ENCODE peak calls at places on chromosomes 12 and 14, in ten cellular contexts. T is CD8-positive, alpha-beta T cell; A is mammary epithelial cell; B is tibial artery; Q is cardiac muscle cell; U is PC-9; W is Peyer's patch; J is ovary; N is endodermal cell; L is tibial nerve. C is an unnamed sample. For H3K4me1, the result is how much of the 10 kb centered on the place peaks cover.

GRCh38 chr12:93167841-93168492 is 209.8 kb upstream of the NUDT4 start:
- DNase-seq in T (no peak), A (no peak), B (no peak), Q (peak), U (no peak), W (no peak), J (no peak), N (peak), L (no peak), C (no peak)

GRCh38 chr12:75820848-75821578 is 210.6 kb downstream of the PHLDA1 start:
- DNase-seq in T (no peak), A (peak), B (peak), Q (no peak), U (no peak), W (peak), J (peak), N (no peak), L (peak), C (no peak)

GRCh38 chr12:9064815-9065606 is 50.7 kb downstream of the A2M start:
- DNase-seq in T (peak), A (peak), B (peak), Q (peak), U (peak), W (peak), J (peak), N (peak), L (peak), C (peak)

GRCh38 chr14:71206766-71207371 is 299.6 kb downstream of the PCNX1 start:
- DNase-seq in T (no peak), A (peak), B (peak), Q (no peak), U (peak), W (no peak), J (no peak), N (no peak), L (no peak), C (no peak)

GRCh38 chr14:52002542-52002941 is 13.2 kb downstream of the RTRAF start:
- DNase-seq in T (no peak), A (no peak), B (no peak), Q (no peak), U (no peak), W (no peak), J (no peak), N (no peak), L (no peak), C (no peak)

GRCh38 chr12:6647083-6647604 is at the start of gene ACRBP:
- DNase-seq in T (peak), A (no peak), B (peak), Q (peak), U (no peak), W (peak), J (peak), N (peak), L (peak), C (peak)

GRCh38 chr12:104793280-104793679 is 164.8 kb downstream of the SLC41A2 start:
- DNase-seq in T (no peak), A (peak), B (peak), Q (no peak), U (no peak), W (no peak), J (peak), N (no peak), L (no peak), C (no peak)

GRCh38 chr14:24241829-24242443 is 487 bp downstream of the TINF2 start:
- DNase-seq in T (peak), A (peak), B (peak), Q (peak), U (peak), W (peak), J (peak), N (peak), L (peak), C (peak)

GRCh38 chr14:51293149-51293925 is 53.3 kb downstream of the TMX1 start:
- DNase-seq in T (no peak), A (peak), B (peak), Q (no peak), U (no peak), W (no peak), J (no peak), N (no peak), L (peak), C (no peak)

GRCh38 chr14:93082576-93083001 is 33.1 kb downstream of the ITPK1 start:
- DNase-seq in T (no peak), A (no peak), B (no peak), Q (no peak), U (no peak), W (no peak), J (no peak), N (no peak), L (no peak), C (no peak)

GRCh38 chr14:72786377-72787350 is 107.2 kb downstream of the DPF3 start:
- DNase-seq in T (no peak), A (no peak), B (no peak), Q (no peak), U (no peak), W (no peak), J (no peak), N (no peak), L (no peak), C (no peak)

GRCh38 chr12:105451798-105452197 is 121.3 kb downstream of the C12orf75 start:
- DNase-seq in T (no peak), A (no peak), B (peak), Q (no peak), U (no peak), W (no peak), J (no peak), N (no peak), L (peak), C (no peak)

GRCh38 chr14:22824711-22825359 is 4.9 kb upstream of the MRPL52 start:
- DNase-seq in T (no peak), A (peak), B (no peak), Q (no peak), U (peak), W (peak), J (no peak), N (no peak), L (no peak), C (no peak)

GRCh38 chr12:46388427-46388992 is 15.9 kb upstream of the SLC38A2 start:
- DNase-seq in T (no peak), A (no peak), B (no peak), Q (no peak), U (no peak), W (no peak), J (no peak), N (no peak), L (no peak), C (no peak)

GRCh38 chr14:68306934-68307758 is 485.7 kb downstream of the ZFP36L1 start:
- DNase-seq in T (no peak), A (no peak), B (no peak), Q (no peak), U (peak), W (peak), J (no peak), N (no peak), L (no peak), C (no peak)
- H3K27ac ChIP-seq in T (no peak), A (no peak), B (peak), Q (no peak), U (peak), W (peak), J (peak), N (no peak), L (peak), C (peak)

DNA sequence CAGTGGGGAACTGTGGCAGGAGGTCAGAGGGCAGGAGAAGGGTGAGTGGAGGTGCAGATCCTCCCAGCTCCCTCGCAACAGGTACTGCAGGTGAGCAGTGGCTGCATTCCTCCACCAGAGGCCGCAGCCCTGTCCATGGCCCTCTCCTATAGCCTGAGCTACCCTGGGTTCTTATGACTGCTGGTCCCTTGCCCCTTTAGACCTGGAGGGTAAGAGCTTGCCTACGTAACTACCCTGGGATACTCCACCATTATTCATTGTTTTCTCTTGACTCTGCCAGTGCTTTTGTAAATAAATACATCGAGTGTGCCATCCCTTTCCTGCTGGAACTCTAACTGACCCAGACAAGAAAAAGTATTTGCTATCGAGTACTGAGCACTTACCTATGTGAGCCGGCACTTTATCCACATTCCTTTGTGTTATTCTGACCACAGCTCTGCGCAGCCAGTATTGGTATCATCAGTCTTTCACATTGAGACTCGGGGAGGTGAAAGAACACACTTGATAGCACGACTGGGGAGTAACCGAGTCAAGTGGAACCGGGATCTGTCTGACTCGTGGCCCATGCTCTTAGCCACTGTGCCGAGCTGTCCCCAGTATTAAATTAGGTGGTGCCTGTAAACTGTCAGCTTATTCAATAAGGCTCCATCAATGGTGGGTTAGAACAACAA is 38.5 kb downstream of the LTBP2 start:
- DNase-seq in T (no peak), A (peak), B (no peak), Q (no peak), U (peak), W (no peak), J (no peak), N (peak), L (no peak), C (no peak)
- TF ChIP-seq CTCF in T (no peak), A (peak), B (no peak), Q (no peak), U (peak), W (no peak), J (no peak), N (peak), L (no peak), C (no peak)

GRCh38 chr14:103127356-103127755 is 4.1 kb downstream of the TNFAIP2 start:
- DNase-seq in T (no peak), A (no peak), B (no peak), Q (no peak), U (no peak), W (no peak), J (no peak), N (no peak), L (no peak), C (peak)
- H3K4me1 ChIP-seq in T (under half), A (under half), B (half or more), Q (under half), U (half or more), W (under half), J (under half), N (under half), L (under half), C (half or more)

DNA sequence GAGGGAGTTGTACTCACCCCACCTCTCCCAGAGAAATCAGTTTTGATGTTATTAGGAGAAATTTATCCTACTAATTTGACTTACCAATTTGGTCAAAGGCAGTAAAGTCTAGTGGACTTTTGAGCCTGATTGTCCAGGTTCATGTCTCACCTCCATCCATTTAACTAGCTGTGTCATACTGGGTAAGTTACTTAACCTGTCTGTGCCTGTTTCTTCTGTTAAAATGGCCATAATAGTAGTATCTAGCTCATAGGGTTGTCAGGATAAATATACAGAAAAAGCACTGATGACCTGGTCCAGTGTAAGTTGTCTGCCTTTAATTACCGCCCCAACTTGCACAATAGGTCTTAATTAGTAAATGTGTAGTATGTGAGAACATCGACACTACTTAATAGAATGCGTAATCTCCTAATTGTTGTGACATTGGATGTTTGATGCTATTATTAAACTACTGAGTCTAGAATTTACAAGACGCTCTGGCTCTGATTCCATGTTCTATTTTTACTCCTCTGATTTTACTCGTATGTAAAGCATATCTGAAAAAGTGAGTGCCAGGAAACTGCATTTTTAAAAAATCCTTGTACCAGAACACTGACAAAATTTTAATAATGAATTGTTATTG is 1.5 kb downstream of the RAB21 start:
- DNase-seq in T (no peak), A (peak), B (no peak), Q (no peak), U (no peak), W (no peak), J (no peak), N (no peak), L (no peak), C (no peak)
- H3K27ac ChIP-seq in T (peak), A (peak), B (peak), Q (no peak), U (peak), W (peak), J (peak), N (no peak), L (peak), C (peak)

DNA sequence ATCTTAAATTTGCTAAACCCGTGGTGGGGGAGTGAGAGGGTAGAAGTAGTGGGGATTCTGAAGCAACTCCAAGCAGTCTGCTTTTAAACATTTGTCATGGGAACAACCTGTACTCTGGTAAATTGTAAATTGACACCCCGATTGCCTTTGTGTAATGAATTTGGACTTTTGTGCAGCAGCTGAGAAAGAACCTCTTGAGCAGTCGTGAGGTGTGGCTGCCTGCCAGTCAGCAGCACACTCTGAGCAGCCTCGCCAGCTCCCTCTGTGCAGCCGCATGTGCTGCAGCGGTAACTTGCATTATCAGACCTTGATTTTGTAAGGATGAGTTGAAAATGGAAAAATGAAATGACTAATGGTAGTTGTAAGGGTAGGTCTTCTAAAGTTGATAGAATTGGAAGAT is 74.3 kb downstream of the SUSD6 start:
- DNase-seq in T (no peak), A (peak), B (peak), Q (peak), U (no peak), W (peak), J (peak), N (no peak), L (peak), C (peak)
- TF ChIP-seq CTCF in T (no peak), A (peak), B (no peak), Q (no peak), U (no peak), W (no peak), J (no peak), N (no peak), L (no peak), C (no peak)

DNA sequence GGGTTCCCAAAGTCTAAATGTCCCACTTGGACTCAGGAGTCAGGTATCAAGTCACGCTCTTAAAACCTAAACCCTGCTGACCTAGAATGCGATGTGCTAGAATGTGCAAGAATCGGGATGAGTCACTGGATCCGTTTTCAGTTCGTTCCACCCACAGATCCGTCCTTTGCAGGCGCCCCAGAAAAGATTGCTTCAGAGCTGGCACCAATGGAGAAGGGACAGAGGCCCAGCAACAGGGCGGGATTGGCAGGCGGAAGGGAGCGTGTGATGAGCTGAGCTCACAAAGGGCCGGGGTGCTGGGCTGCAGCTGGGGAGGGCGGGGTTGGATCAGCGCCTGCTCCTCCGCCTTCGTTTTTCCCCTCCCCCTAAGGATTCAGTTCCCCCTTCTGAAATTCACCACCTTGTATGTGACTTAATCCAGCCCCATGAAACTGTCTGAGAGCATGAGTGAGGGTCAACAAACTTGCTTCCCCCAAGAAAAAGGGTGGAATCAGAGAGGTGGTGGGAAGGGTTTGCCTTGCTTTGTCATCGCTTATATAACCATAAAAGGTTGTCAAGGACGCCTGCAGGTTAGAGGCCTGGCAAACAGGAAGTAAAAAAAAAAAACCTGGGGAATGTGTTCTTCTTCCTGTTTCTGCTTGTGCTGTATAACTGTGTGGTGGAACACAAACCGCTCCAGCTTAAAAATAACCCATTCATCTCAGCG is 2.8 kb upstream of the UBC start:
- DNase-seq in T (peak), A (peak), B (peak), Q (peak), U (peak), W (peak), J (peak), N (peak), L (peak), C (peak)
- H3K4me1 ChIP-seq in T (half or more), A (under half), B (under half), Q (under half), U (half or more), W (under half), J (under half), N (under half), L (under half), C (half or more)

DNA sequence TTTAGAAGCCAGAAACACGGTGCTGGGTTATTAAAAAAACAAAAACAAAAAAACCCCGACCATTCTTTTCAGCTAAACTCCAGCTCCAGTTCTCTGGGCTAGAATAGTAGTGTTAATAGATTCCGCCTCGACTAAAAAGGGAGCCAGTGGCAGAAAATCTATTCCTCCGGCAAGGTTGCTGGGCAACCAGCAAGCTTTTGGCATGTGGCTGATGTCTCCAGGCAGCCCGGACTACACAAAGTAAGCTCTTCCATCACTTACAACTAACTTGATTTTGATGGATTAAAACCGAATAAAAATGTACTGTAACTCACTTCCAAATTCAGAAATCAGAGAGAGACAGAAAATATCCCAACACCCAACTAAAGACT is 126.4 kb upstream of the FOXN3 start:
- DNase-seq in T (no peak), A (no peak), B (no peak), Q (peak), U (no peak), W (no peak), J (peak), N (no peak), L (no peak), C (no peak)
- H3K27ac ChIP-seq in T (no peak), A (no peak), B (no peak), Q (no peak), U (no peak), W (no peak), J (no peak), N (peak), L (no peak), C (no peak)